ENCODE peak calls at places on chromosomes 13 and 19, in seven cellular contexts. S is suprapubic skin, W is lower lobe of right lung, T is left ventricle myocardium inferior, J is mammary epithelial cell, O is breast epithelium, U is K562. C is an unnamed sample.
A peak's percentile ranks its signal among the peaks of the same experiment; 100 is the strongest.

GRCh38 chr19:1237027-1237659 is 662 bp downstream of the CBARP start:
- DNase-seq in U (peak; percentile 52), W (no peak), O (no peak), T (no peak), J (no peak), S (no peak), C (no peak)

GRCh38 chr13:107587681-107588080 is 627.7 kb downstream of the LIG4 start:
- DNase-seq in J (no peak), U (no peak), O (no peak), S (no peak), W (no peak), T (no peak), C (no peak)

GRCh38 chr19:17121736-17122293 is 46.2 kb downstream of the MYO9B start:
- DNase-seq in T (no peak), J (no peak), W (no peak), U (no peak), O (no peak), S (no peak), C (no peak)

GRCh38 chr13:24050796-24051715 is 109.5 kb upstream of the SPATA13 start:
- DNase-seq in T (no peak), U (no peak), O (no peak), S (no peak), W (no peak), J (peak; percentile 32), C (no peak)

GRCh38 chr13:27139565-27139964 is 32.0 kb downstream of the USP12 start:
- DNase-seq in S (no peak), U (no peak), W (no peak), J (peak; percentile 73), O (no peak), T (no peak), C (no peak)

GRCh38 chr19:42965204-42965603 is 28.2 kb upstream of the PSG7 start:
- DNase-seq in U (no peak), J (peak; percentile 12), S (no peak), T (no peak), O (no peak), W (no peak), C (no peak)

GRCh38 chr13:63696055-63696454 is 2280.4 kb upstream of the PCDH20 start:
- DNase-seq in J (no peak), W (no peak), O (no peak), T (no peak), U (no peak), S (no peak), C (no peak)

GRCh38 chr13:43880451-43880850 is 747 bp downstream of the LACC1 start:
- DNase-seq in J (no peak), W (no peak), U (no peak), T (no peak), O (no peak), S (no peak), C (no peak)

GRCh38 chr13:95921485-95921884 is 131.7 kb downstream of the UGGT2 start:
- DNase-seq in S (no peak), J (peak; percentile 5), U (no peak), T (no peak), O (no peak), W (no peak), C (no peak)

GRCh38 chr13:59750860-59751259 is 412.9 kb downstream of the DIAPH3 start:
- DNase-seq in S (no peak), J (peak; percentile 32), O (no peak), W (no peak), T (no peak), U (no peak), C (no peak)

GRCh38 chr13:110860986-110861385 is 53.9 kb downstream of the ANKRD10 start:
- DNase-seq in T (no peak), U (no peak), J (no peak), O (no peak), W (no peak), S (no peak), C (no peak)

GRCh38 chr19:6076675-6077463 is 33.4 kb downstream of the RFX2 start:
- DNase-seq in J (peak; percentile 76), T (no peak), O (no peak), S (peak; percentile 84), U (no peak), W (no peak), C (no peak)
- H3K27ac ChIP-seq in J (peak overlapping the region; percentile 94), T (no peak overlapping the region), O (peak overlapping the region; percentile 61), S (peak overlapping the region; percentile 89), U (no peak overlapping the region), W (peak overlapping the region; percentile 80), C (peak overlapping the region; percentile 87)

GRCh38 chr19:31517466-31518180 is 168.4 kb upstream of the TSHZ3 start:
- DNase-seq in U (no peak), S (no peak), J (no peak), T (no peak), W (no peak), O (no peak), C (no peak)

GRCh38 chr19:31516756-31517155 is 167.5 kb upstream of the TSHZ3 start:
- DNase-seq in W (no peak), U (no peak), J (no peak), S (no peak), T (no peak), O (no peak), C (peak; percentile 15)

GRCh38 chr19:31518216-31518615 is 169.0 kb upstream of the TSHZ3 start:
- DNase-seq in O (no peak), U (no peak), T (no peak), S (no peak), J (no peak), W (no peak), C (no peak)

GRCh38 chr19:31513841-31514240 is 164.6 kb upstream of the TSHZ3 start:
- DNase-seq in S (peak; percentile 44), O (no peak), W (no peak), T (no peak), U (no peak), J (no peak), C (peak; percentile 22)

DNA sequence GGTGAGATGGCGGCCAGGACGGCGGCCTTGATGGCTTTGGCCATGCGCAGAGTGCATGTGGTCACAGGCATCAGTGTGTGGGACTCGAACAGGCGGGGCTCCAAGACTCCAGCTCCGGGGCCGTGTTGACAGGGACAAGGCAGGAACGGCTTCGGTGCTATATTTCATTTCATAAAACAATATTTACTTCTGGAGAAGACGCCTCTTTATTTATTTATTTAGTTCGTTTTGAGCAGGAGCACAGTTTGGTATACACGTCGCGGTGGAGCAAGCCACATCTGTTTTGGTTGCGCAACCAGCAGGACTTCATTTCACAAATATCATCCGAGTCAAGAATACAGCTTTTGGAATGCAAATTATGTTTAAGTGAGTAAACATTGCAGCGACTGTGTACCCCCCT is 166.7 kb upstream of the TSHZ3 start:
- DNase-seq in W (no peak), U (no peak), T (no peak), O (no peak), J (no peak), S (no peak), C (peak; percentile 8)
- H3K9me3 ChIP-seq in W (no peaks in the 10 kb centered on the region), U (no peaks in the 10 kb centered on the region), T (peaks cover 11% of the 10 kb centered on the region), O (no peaks in the 10 kb centered on the region), J (no peaks in the 10 kb centered on the region), S (no peaks in the 10 kb centered on the region), C (no peaks in the 10 kb centered on the region)

GRCh38 chr19:19095691-19096090 is 31.9 kb downstream of the SLC25A42 start:
- DNase-seq in T (no peak), O (no peak), W (no peak), S (no peak), J (no peak), U (no peak), C (no peak)
- H3K27ac ChIP-seq in T (no peak overlapping the region), O (no peak overlapping the region), W (no peak overlapping the region), S (no peak overlapping the region), J (no peak overlapping the region), U (no peak overlapping the region), C (no peak overlapping the region)

GRCh38 chr19:13882419-13882795 is 5.5 kb downstream of the NANOS3 start:
- DNase-seq in U (no peak), O (no peak), J (no peak), S (no peak), T (no peak), W (no peak), C (no peak)

GRCh38 chr19:13881692-13882418 is 4.9 kb downstream of the NANOS3 start:
- DNase-seq in U (no peak), T (no peak), W (peak; percentile 65), J (no peak), O (peak; percentile 57), S (no peak), C (no peak)

GRCh38 chr19:13882841-13883240 is 5.9 kb downstream of the NANOS3 start:
- DNase-seq in T (no peak), U (no peak), J (no peak), O (no peak), S (no peak), W (no peak), C (no peak)

GRCh38 chr19:13884726-13885591 is 8.0 kb downstream of the NANOS3 start:
- DNase-seq in S (no peak), J (no peak), U (no peak), W (no peak), O (peak; percentile 76), T (no peak), C (no peak)

DNA sequence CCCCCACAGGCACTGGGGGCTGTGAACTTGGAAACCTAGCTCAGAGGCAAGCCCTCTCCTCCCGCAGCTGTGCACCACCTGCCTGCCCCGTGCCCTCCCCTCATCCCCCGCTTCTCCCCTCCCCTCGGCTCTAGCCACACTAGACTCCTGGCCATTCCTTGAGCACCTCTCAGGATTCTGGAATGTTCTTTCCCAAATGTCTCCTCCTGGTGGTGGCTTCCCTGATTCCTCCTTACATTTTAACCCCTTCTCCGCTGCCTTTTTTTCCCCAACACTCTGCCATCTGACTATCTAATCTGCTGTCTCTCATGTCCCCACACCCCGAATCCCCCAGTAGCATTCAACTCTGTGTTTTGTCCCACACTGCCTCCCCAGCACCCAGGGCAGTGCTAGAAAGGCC is 6.7 kb downstream of the NANOS3 start:
- DNase-seq in U (peak; percentile 40), T (no peak), J (no peak), W (no peak), O (no peak), S (no peak), C (no peak)
- H3K9me3 ChIP-seq in U (no peaks in the 10 kb centered on the region), T (no peaks in the 10 kb centered on the region), J (no peaks in the 10 kb centered on the region), W (no peaks in the 10 kb centered on the region), O (no peaks in the 10 kb centered on the region), S (no peaks in the 10 kb centered on the region), C (no peaks in the 10 kb centered on the region)

GRCh38 chr13:113455384-113455783 is 2.1 kb upstream of the ADPRHL1 start:
- DNase-seq in T (no peak), U (no peak), S (no peak), J (no peak), O (no peak), W (no peak), C (no peak)

GRCh38 chr13:113458218-113459065 is 5.2 kb upstream of the ADPRHL1 start:
- DNase-seq in S (no peak), T (no peak), W (no peak), J (no peak), U (peak; percentile 20), O (no peak), C (no peak)

GRCh38 chr13:113456116-113456702 is 2.9 kb upstream of the ADPRHL1 start:
- DNase-seq in W (no peak), T (no peak), O (no peak), U (no peak), J (no peak), S (no peak), C (no peak)

GRCh38 chr13:113454936-113455335 is 1.6 kb upstream of the ADPRHL1 start:
- DNase-seq in O (no peak), J (no peak), T (no peak), W (no peak), U (no peak), S (no peak), C (no peak)

GRCh38 chr13:113457510-113457909 is 4.2 kb upstream of the ADPRHL1 start:
- DNase-seq in J (no peak), S (no peak), T (no peak), U (no peak), O (no peak), W (no peak), C (no peak)
- H3K27ac ChIP-seq in J (no peak overlapping the region), S (no peak overlapping the region), T (peak overlapping the region; percentile 80), U (no peak overlapping the region), O (no peak overlapping the region), W (no peak overlapping the region), C (no peak overlapping the region)